ENCODE peak calls at places on chromosomes 6 and 20, in five cellular contexts. Z is A549, R is HCEC 1CT, K is ELR, W is M059J. T is an unnamed sample.

GRCh38 chr6:20069130-20069529 is 143.1 kb downstream of the MBOAT1 start:
- DNase-seq in Z (no peak), R (no peak), K (no peak), W (no peak), T (no peak)

GRCh38 chr6:36029464-36029863 is 1.9 kb downstream of the MAPK14 start:
- DNase-seq in Z (no peak), R (peak; percentile 79), K (peak; percentile 61), W (peak; percentile 69), T (no peak)

GRCh38 chr6:86017236-86017635 is 374.6 kb upstream of the SYNCRIP start:
- DNase-seq in Z (no peak), R (no peak), K (no peak), W (no peak), T (no peak)

GRCh38 chr20:44576297-44576696 is 6.1 kb upstream of the PKIG start:
- DNase-seq in Z (no peak), R (peak; percentile 83), K (peak; percentile 72), W (peak; percentile 76), T (no peak)

GRCh38 chr6:19723533-19723932 is 113.6 kb upstream of the ID4 start:
- DNase-seq in Z (peak; percentile 2), R (peak; percentile 90), K (peak; percentile 84), W (peak; percentile 85), T (no peak)

GRCh38 chr6:163768905-163769304 is 354.4 kb downstream of the QKI start:
- DNase-seq in Z (no peak), R (no peak), K (no peak), W (no peak), T (no peak)

GRCh38 chr6:169252805-169253189 is 849 bp downstream of the THBS2 start:
- DNase-seq in Z (no peak), R (no peak), K (peak; percentile 49), W (peak; percentile 68), T (no peak)

GRCh38 chr20:40591104-40591503 is 97.9 kb downstream of the MAFB start:
- DNase-seq in Z (no peak), R (no peak), K (no peak), W (no peak), T (no peak)

GRCh38 chr20:35854697-35855434 is 83.1 kb downstream of the PHF20 start:
- DNase-seq in Z (no peak), R (no peak), K (no peak), W (no peak), T (no peak)

GRCh38 chr6:137341721-137342195 is 122.6 kb upstream of the IFNGR1 start:
- DNase-seq in Z (peak; percentile 65), R (peak; percentile 58), K (peak; percentile 23), W (peak; percentile 52), T (peak; percentile 44)

GRCh38 chr6:27205375-27206278 is 41.9 kb upstream of the PRSS16 start:
- DNase-seq in Z (no peak), R (no peak), K (peak; percentile 42), W (peak; percentile 22), T (no peak)

GRCh38 chr6:25971187-25971811 is 8.7 kb downstream of the TRIM38 start:
- DNase-seq in Z (peak; percentile 29), R (peak; percentile 92), K (peak; percentile 89), W (peak; percentile 98), T (no peak)

GRCh38 chr20:44211177-44212039 is 837 bp upstream of the OSER1 start:
- DNase-seq in Z (no peak), R (peak; percentile 18), K (peak; percentile 34), W (peak; percentile 13), T (peak; percentile 23)

GRCh38 chr20:34222208-34222607 is 19.0 kb upstream of the ASIP start:
- DNase-seq in Z (no peak), R (peak; percentile 99), K (peak; percentile 97), W (peak; percentile 98), T (no peak)

GRCh38 chr6:111803804-111804203 is 69.4 kb downstream of the FYN start:
- DNase-seq in Z (no peak), R (peak; percentile 30), K (no peak), W (peak; percentile 65), T (no peak)

GRCh38 chr6:22681761-22682160 is 112.4 kb downstream of the HDGFL1 start:
- DNase-seq in Z (no peak), R (no peak), K (no peak), W (no peak), T (no peak)

GRCh38 chr6:3137057-3137777 is 18.7 kb downstream of the BPHL start:
- DNase-seq in Z (no peak), R (no peak), K (peak; percentile 45), W (no peak), T (no peak)

GRCh38 chr6:24568687-24569086 is 73.9 kb downstream of the ALDH5A1 start:
- DNase-seq in Z (no peak), R (no peak), K (no peak), W (no peak), T (no peak)

GRCh38 chr20:37417146-37417856 is 71.4 kb downstream of the SRC start:
- DNase-seq in Z (no peak), R (no peak), K (no peak), W (no peak), T (no peak)

GRCh38 chr20:48706116-48706656 is 121.6 kb downstream of the PREX1 start:
- DNase-seq in Z (no peak), R (no peak), K (no peak), W (no peak), T (no peak)

GRCh38 chr6:116398366-116399005 is 27.7 kb downstream of the DSE start:
- DNase-seq in Z (no peak), R (peak; percentile 77), K (peak; percentile 67), W (no peak), T (no peak)

GRCh38 chr6:104789770-104790190 is 69.9 kb downstream of the HACE1 start:
- DNase-seq in Z (peak; percentile 9), R (peak; percentile 70), K (peak; percentile 72), W (peak; percentile 73), T (no peak)

GRCh38 chr20:7503501-7503900 is 436.8 kb downstream of the HAO1 start:
- DNase-seq in Z (no peak), R (no peak), K (no peak), W (no peak), T (peak; percentile 1)

GRCh38 chr20:50327666-50328065 is 137.0 kb downstream of the CEBPB start:
- DNase-seq in Z (no peak), R (no peak), K (no peak), W (no peak), T (no peak)

GRCh38 chr6:170271771-170272314 is 19.0 kb downstream of the DLL1 start:
- DNase-seq in Z (no peak), R (no peak), K (no peak), W (no peak), T (no peak)

GRCh38 chr6:84779380-84779779 is 15.0 kb upstream of the TBX18 start:
- DNase-seq in Z (no peak), R (no peak), K (peak; percentile 32), W (peak; percentile 10), T (no peak)

GRCh38 chr20:48904566-48905321 is 16.8 kb upstream of the ARFGEF2 start:
- DNase-seq in Z (peak; percentile 70), R (peak; percentile 41), K (peak; percentile 85), W (peak; percentile 75), T (peak; percentile 8)

GRCh38 chr6:84227044-84227433 is 404 bp downstream of the CEP162 start:
- DNase-seq in Z (no peak), R (no peak), K (peak; percentile 13), W (peak; percentile 4), T (no peak)

GRCh38 chr6:57064809-57065208 is 18.3 kb downstream of the KIAA1586 start:
- DNase-seq in Z (no peak), R (peak; percentile 8), K (peak; percentile 41), W (no peak), T (no peak)

GRCh38 chr6:126077810-126078791 is 91.8 kb downstream of the TRMT11 start:
- DNase-seq in Z (no peak), R (peak; percentile 44), K (no peak), W (no peak), T (no peak)

GRCh38 chr6:797479-798077 is 104.6 kb upstream of the EXOC2 start:
- DNase-seq in Z (peak; percentile 7), R (peak; percentile 39), K (peak; percentile 67), W (peak; percentile 61), T (peak; percentile 6)

GRCh38 chr6:11434565-11435326 is 102.8 kb upstream of the TMEM170B start:
- DNase-seq in Z (peak; percentile 63), R (peak; percentile 82), K (peak; percentile 37), W (peak; percentile 95), T (no peak)

GRCh38 chr6:167441653-167442644 is 117.1 kb downstream of the TTLL2 start:
- DNase-seq in Z (no peak), R (no peak), K (no peak), W (no peak), T (no peak)

GRCh38 chr6:151025076-151025475 is 159.6 kb downstream of the MTHFD1L start:
- DNase-seq in Z (no peak), R (no peak), K (no peak), W (no peak), T (no peak)

GRCh38 chr20:46752639-46753235 is 43.3 kb downstream of the SLC2A10 start:
- DNase-seq in Z (peak; percentile 33), R (peak; percentile 50), K (peak; percentile 78), W (peak; percentile 67), T (no peak)